ENCODE peak calls at places on chromosomes 4 and X, in nine cellular contexts. One of them, this sample, is unnamed. For H3K4me1 and H3K27me3, the result is how much of the 10 kb centered on the place peaks cover.

GRCh38 chr4:112515278-112516075 is 503 bp downstream of the NEUROG2 start:
- DNase-seq in CD8-positive, alpha-beta memory T cell: peak
- DNase-seq in uterus: no peak
- DNase-seq in upper lobe of right lung: peak
- DNase-seq in colonic mucosa: no peak
- DNase-seq in upper lobe of left lung: no peak
- DNase-seq in ovary: no peak
- DNase-seq in tibial artery: no peak
- DNase-seq in hepatocyte: peak
- DNase-seq in this sample: no peak

GRCh38 chr4:39565925-39566630 is 38.8 kb upstream of the UGDH start:
- DNase-seq in hepatocyte: peak
- DNase-seq in upper lobe of right lung: no peak
- DNase-seq in tibial artery: no peak
- DNase-seq in CD8-positive, alpha-beta memory T cell: no peak
- DNase-seq in uterus: no peak
- DNase-seq in colonic mucosa: no peak
- DNase-seq in ovary: no peak
- DNase-seq in upper lobe of left lung: no peak
- DNase-seq in this sample: no peak

GRCh38 chr4:125085-125820 is 952 bp downstream of the ZNF718 start:
- DNase-seq in colonic mucosa: peak
- DNase-seq in tibial artery: peak
- DNase-seq in upper lobe of right lung: peak
- DNase-seq in upper lobe of left lung: peak
- DNase-seq in uterus: no peak
- DNase-seq in ovary: peak
- DNase-seq in hepatocyte: peak
- DNase-seq in CD8-positive, alpha-beta memory T cell: no peak
- DNase-seq in this sample: no peak

GRCh38 chrX:68878977-68879376 is 50.2 kb downstream of the EFNB1 start:
- DNase-seq in upper lobe of right lung: no peak
- DNase-seq in upper lobe of left lung: no peak
- DNase-seq in CD8-positive, alpha-beta memory T cell: no peak
- DNase-seq in uterus: no peak
- DNase-seq in colonic mucosa: no peak
- DNase-seq in hepatocyte: no peak
- DNase-seq in ovary: no peak
- DNase-seq in tibial artery: no peak
- DNase-seq in this sample: no peak

GRCh38 chrX:24553016-24553415 is 87.9 kb downstream of the PDK3 start:
- DNase-seq in uterus: no peak
- DNase-seq in colonic mucosa: no peak
- DNase-seq in upper lobe of left lung: no peak
- DNase-seq in CD8-positive, alpha-beta memory T cell: no peak
- DNase-seq in hepatocyte: peak
- DNase-seq in ovary: no peak
- DNase-seq in upper lobe of right lung: no peak
- DNase-seq in tibial artery: no peak
- DNase-seq in this sample: no peak

GRCh38 chrX:8939344-8939743 is 94.6 kb downstream of the FAM9B start:
- DNase-seq in colonic mucosa: no peak
- DNase-seq in tibial artery: no peak
- DNase-seq in upper lobe of right lung: no peak
- DNase-seq in CD8-positive, alpha-beta memory T cell: no peak
- DNase-seq in hepatocyte: no peak
- DNase-seq in uterus: no peak
- DNase-seq in upper lobe of left lung: no peak
- DNase-seq in ovary: no peak
- DNase-seq in this sample: no peak

GRCh38 chrX:152154050-152154449 is 15.7 kb upstream of the MAGEA10 start:
- DNase-seq in hepatocyte: no peak
- DNase-seq in colonic mucosa: no peak
- DNase-seq in CD8-positive, alpha-beta memory T cell: no peak
- DNase-seq in upper lobe of left lung: no peak
- DNase-seq in tibial artery: no peak
- DNase-seq in upper lobe of right lung: no peak
- DNase-seq in uterus: no peak
- DNase-seq in ovary: no peak
- DNase-seq in this sample: no peak

GRCh38 chr4:55173580-55173979 is 48.2 kb upstream of the KDR start:
- DNase-seq in hepatocyte: no peak
- DNase-seq in uterus: no peak
- DNase-seq in colonic mucosa: no peak
- DNase-seq in tibial artery: no peak
- DNase-seq in upper lobe of right lung: no peak
- DNase-seq in upper lobe of left lung: no peak
- DNase-seq in CD8-positive, alpha-beta memory T cell: no peak
- DNase-seq in ovary: no peak
- DNase-seq in this sample: no peak

GRCh38 chrX:57821703-57822375 is 88.4 kb downstream of the ZXDA start:
- DNase-seq in uterus: no peak
- DNase-seq in CD8-positive, alpha-beta memory T cell: peak
- DNase-seq in ovary: peak
- DNase-seq in tibial artery: no peak
- DNase-seq in colonic mucosa: peak
- DNase-seq in hepatocyte: no peak
- DNase-seq in upper lobe of right lung: no peak
- DNase-seq in upper lobe of left lung: no peak
- DNase-seq in this sample: no peak

GRCh38 chr4:122423246-122423645 is 33.3 kb downstream of the IL2 start:
- DNase-seq in CD8-positive, alpha-beta memory T cell: no peak
- DNase-seq in uterus: no peak
- DNase-seq in tibial artery: no peak
- DNase-seq in colonic mucosa: no peak
- DNase-seq in ovary: no peak
- DNase-seq in hepatocyte: no peak
- DNase-seq in upper lobe of right lung: no peak
- DNase-seq in upper lobe of left lung: no peak
- DNase-seq in this sample: no peak

GRCh38 chr4:39004818-39005217 is 27.4 kb downstream of the TMEM156 start:
- DNase-seq in upper lobe of left lung: no peak
- DNase-seq in ovary: no peak
- DNase-seq in upper lobe of right lung: no peak
- DNase-seq in uterus: no peak
- DNase-seq in colonic mucosa: no peak
- DNase-seq in tibial artery: no peak
- DNase-seq in hepatocyte: no peak
- DNase-seq in CD8-positive, alpha-beta memory T cell: no peak
- DNase-seq in this sample: no peak

GRCh38 chr4:119750771-119751170 is 122.2 kb upstream of the PDE5A start:
- DNase-seq in upper lobe of right lung: no peak
- DNase-seq in upper lobe of left lung: no peak
- DNase-seq in CD8-positive, alpha-beta memory T cell: no peak
- DNase-seq in ovary: no peak
- DNase-seq in uterus: no peak
- DNase-seq in hepatocyte: no peak
- DNase-seq in colonic mucosa: no peak
- DNase-seq in tibial artery: no peak
- DNase-seq in this sample: no peak

GRCh38 chr4:95107635-95108034 is 349.9 kb downstream of the BMPR1B start:
- DNase-seq in ovary: no peak
- DNase-seq in uterus: no peak
- DNase-seq in colonic mucosa: peak
- DNase-seq in upper lobe of left lung: no peak
- DNase-seq in hepatocyte: peak
- DNase-seq in upper lobe of right lung: no peak
- DNase-seq in CD8-positive, alpha-beta memory T cell: no peak
- DNase-seq in tibial artery: no peak
- DNase-seq in this sample: no peak

GRCh38 chr4:85500110-85500867 is 25.3 kb downstream of the ARHGAP24 start:
- DNase-seq in upper lobe of left lung: no peak
- DNase-seq in hepatocyte: no peak
- DNase-seq in upper lobe of right lung: no peak
- DNase-seq in colonic mucosa: no peak
- DNase-seq in CD8-positive, alpha-beta memory T cell: no peak
- DNase-seq in uterus: no peak
- DNase-seq in tibial artery: no peak
- DNase-seq in ovary: no peak
- DNase-seq in this sample: no peak

GRCh38 chr4:36601864-36602263 is 320.4 kb downstream of the DTHD1 start:
- DNase-seq in tibial artery: no peak
- DNase-seq in ovary: no peak
- DNase-seq in colonic mucosa: no peak
- DNase-seq in hepatocyte: no peak
- DNase-seq in upper lobe of left lung: no peak
- DNase-seq in uterus: no peak
- DNase-seq in CD8-positive, alpha-beta memory T cell: no peak
- DNase-seq in upper lobe of right lung: no peak
- DNase-seq in this sample: no peak

GRCh38 chrX:45794995-45795337 is 594.3 kb upstream of the DIPK2B start:
- DNase-seq in tibial artery: no peak
- DNase-seq in ovary: no peak
- DNase-seq in CD8-positive, alpha-beta memory T cell: no peak
- DNase-seq in uterus: no peak
- DNase-seq in hepatocyte: no peak
- DNase-seq in upper lobe of left lung: no peak
- DNase-seq in upper lobe of right lung: no peak
- DNase-seq in colonic mucosa: no peak
- DNase-seq in this sample: no peak

DNA sequence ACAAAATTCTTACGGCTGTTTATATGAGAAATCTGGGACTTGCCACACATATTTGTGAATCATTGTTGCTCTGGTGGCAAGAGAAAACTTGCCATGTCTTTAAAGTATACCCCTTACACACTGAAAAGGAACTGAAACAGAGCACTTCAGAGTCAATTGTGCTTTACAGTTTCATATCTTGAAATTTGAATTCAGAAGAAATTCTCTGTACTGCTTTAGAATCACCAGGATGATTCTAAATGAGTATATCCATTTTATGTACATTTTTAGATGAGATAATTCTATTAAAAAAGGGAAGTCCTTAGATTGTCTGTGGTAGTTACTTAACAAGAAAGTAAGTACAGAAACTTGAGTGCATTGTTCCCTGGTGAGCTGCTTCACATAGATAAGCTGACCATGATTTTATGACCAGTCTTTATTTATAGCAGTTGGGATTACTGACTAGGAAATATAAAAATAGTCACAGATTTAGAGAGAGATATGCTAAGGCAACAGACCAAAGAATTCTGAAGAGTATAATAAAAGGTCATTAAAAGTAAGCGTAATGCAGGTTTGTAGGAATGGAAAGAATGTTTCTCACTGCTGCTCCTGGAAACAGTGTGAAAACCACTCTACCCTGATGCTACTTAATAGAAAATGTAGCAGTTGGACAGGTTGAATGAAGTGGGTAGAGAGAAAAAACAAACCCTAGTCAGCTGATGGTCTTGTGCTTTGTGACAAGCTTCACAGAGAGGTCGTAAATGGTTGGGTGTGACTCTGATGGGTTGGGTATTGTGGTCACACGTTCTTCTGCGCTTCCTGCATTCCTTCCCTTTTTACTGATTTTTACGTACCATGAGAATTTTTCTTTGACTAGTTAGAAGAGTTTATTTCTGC is 41.0 kb downstream of the FNIP2 start:
- DNase-seq in colonic mucosa: peak
- DNase-seq in uterus: no peak
- DNase-seq in upper lobe of left lung: peak
- DNase-seq in hepatocyte: peak
- DNase-seq in upper lobe of right lung: no peak
- DNase-seq in ovary: no peak
- DNase-seq in CD8-positive, alpha-beta memory T cell: peak
- DNase-seq in tibial artery: no peak
- DNase-seq in this sample: no peak
- H3K4me1 ChIP-seq in colonic mucosa: under half
- H3K4me1 ChIP-seq in uterus: under half
- H3K4me1 ChIP-seq in upper lobe of left lung: half or more
- H3K4me1 ChIP-seq in hepatocyte: under half
- H3K4me1 ChIP-seq in upper lobe of right lung: half or more
- H3K4me1 ChIP-seq in ovary: under half
- H3K4me1 ChIP-seq in CD8-positive, alpha-beta memory T cell: under half
- H3K4me1 ChIP-seq in tibial artery: under half
- H3K4me1 ChIP-seq in this sample: under half

GRCh38 chrX:43702079-43702524 is 46.0 kb downstream of the MAOA start:
- DNase-seq in upper lobe of left lung: no peak
- DNase-seq in uterus: no peak
- DNase-seq in colonic mucosa: no peak
- DNase-seq in tibial artery: no peak
- DNase-seq in upper lobe of right lung: no peak
- DNase-seq in CD8-positive, alpha-beta memory T cell: no peak
- DNase-seq in ovary: no peak
- DNase-seq in hepatocyte: peak
- DNase-seq in this sample: no peak

GRCh38 chrX:43706786-43707185 is 50.7 kb downstream of the MAOA start:
- DNase-seq in upper lobe of right lung: no peak
- DNase-seq in colonic mucosa: no peak
- DNase-seq in hepatocyte: no peak
- DNase-seq in CD8-positive, alpha-beta memory T cell: no peak
- DNase-seq in tibial artery: no peak
- DNase-seq in ovary: no peak
- DNase-seq in upper lobe of left lung: no peak
- DNase-seq in uterus: no peak
- DNase-seq in this sample: no peak

GRCh38 chrX:43703211-43703791 is 47.2 kb downstream of the MAOA start:
- DNase-seq in uterus: no peak
- DNase-seq in tibial artery: no peak
- DNase-seq in hepatocyte: peak
- DNase-seq in upper lobe of left lung: no peak
- DNase-seq in upper lobe of right lung: no peak
- DNase-seq in ovary: no peak
- DNase-seq in CD8-positive, alpha-beta memory T cell: no peak
- DNase-seq in colonic mucosa: peak
- DNase-seq in this sample: no peak

GRCh38 chrX:43707812-43708548 is 51.9 kb downstream of the MAOA start:
- DNase-seq in CD8-positive, alpha-beta memory T cell: no peak
- DNase-seq in uterus: peak
- DNase-seq in colonic mucosa: peak
- DNase-seq in upper lobe of left lung: peak
- DNase-seq in ovary: peak
- DNase-seq in tibial artery: peak
- DNase-seq in upper lobe of right lung: no peak
- DNase-seq in hepatocyte: peak
- DNase-seq in this sample: no peak

GRCh38 chrX:43702660-43703059 is 46.6 kb downstream of the MAOA start:
- DNase-seq in CD8-positive, alpha-beta memory T cell: no peak
- DNase-seq in tibial artery: no peak
- DNase-seq in upper lobe of left lung: no peak
- DNase-seq in ovary: no peak
- DNase-seq in uterus: no peak
- DNase-seq in hepatocyte: no peak
- DNase-seq in upper lobe of right lung: no peak
- DNase-seq in colonic mucosa: no peak
- DNase-seq in this sample: no peak
- H3K27me3 ChIP-seq in CD8-positive, alpha-beta memory T cell: under half
- H3K27me3 ChIP-seq in tibial artery: under half
- H3K27me3 ChIP-seq in upper lobe of left lung: under half
- H3K27me3 ChIP-seq in ovary: under half
- H3K27me3 ChIP-seq in uterus: under half
- H3K27me3 ChIP-seq in hepatocyte: under half
- H3K27me3 ChIP-seq in upper lobe of right lung: under half
- H3K27me3 ChIP-seq in colonic mucosa: under half
- H3K27me3 ChIP-seq in this sample: under half

GRCh38 chrX:72045552-72046277 is 86.0 kb downstream of the RTL5 start:
- DNase-seq in upper lobe of right lung: no peak
- DNase-seq in colonic mucosa: no peak
- DNase-seq in upper lobe of left lung: peak
- DNase-seq in hepatocyte: no peak
- DNase-seq in tibial artery: no peak
- DNase-seq in ovary: no peak
- DNase-seq in uterus: no peak
- DNase-seq in CD8-positive, alpha-beta memory T cell: no peak
- DNase-seq in this sample: no peak
- H3K4me1 ChIP-seq in upper lobe of right lung: under half
- H3K4me1 ChIP-seq in colonic mucosa: under half
- H3K4me1 ChIP-seq in upper lobe of left lung: under half
- H3K4me1 ChIP-seq in hepatocyte: under half
- H3K4me1 ChIP-seq in tibial artery: under half
- H3K4me1 ChIP-seq in ovary: under half
- H3K4me1 ChIP-seq in uterus: under half
- H3K4me1 ChIP-seq in CD8-positive, alpha-beta memory T cell: under half
- H3K4me1 ChIP-seq in this sample: under half

GRCh38 chrX:16649858-16650257 is at the start of gene S100G:
- DNase-seq in uterus: no peak
- DNase-seq in upper lobe of left lung: no peak
- DNase-seq in colonic mucosa: no peak
- DNase-seq in CD8-positive, alpha-beta memory T cell: no peak
- DNase-seq in upper lobe of right lung: no peak
- DNase-seq in tibial artery: no peak
- DNase-seq in hepatocyte: no peak
- DNase-seq in ovary: no peak
- DNase-seq in this sample: no peak
- H3K27me3 ChIP-seq in uterus: under half
- H3K27me3 ChIP-seq in upper lobe of left lung: under half
- H3K27me3 ChIP-seq in colonic mucosa: under half
- H3K27me3 ChIP-seq in CD8-positive, alpha-beta memory T cell: under half
- H3K27me3 ChIP-seq in upper lobe of right lung: under half
- H3K27me3 ChIP-seq in tibial artery: under half
- H3K27me3 ChIP-seq in hepatocyte: under half
- H3K27me3 ChIP-seq in ovary: under half
- H3K27me3 ChIP-seq in this sample: under half

This sample was measured in thoracic aorta.